ENCODE peak calls at places on chromosomes 16 and 17, in six cellular contexts. W, M, F, J, E and T are unnamed samples.

GRCh38 chr16:4737545-4737944 is 3.2 kb downstream of the DNAAF8 start:
- DNase-seq in W (no peak), M (no peak), F (no peak), J (no peak), E (peak; percentile 53), T (no peak)

GRCh38 chr17:49616546-49617205 is 41.0 kb downstream of the NXPH3 start:
- DNase-seq in W (no peak), M (no peak), F (peak; percentile 96), J (no peak), E (no peak), T (no peak)

GRCh38 chr16:2174396-2175131 is 19.0 kb downstream of the TRAF7 start:
- DNase-seq in W (no peak), M (no peak), F (no peak), J (no peak), E (no peak), T (no peak)

GRCh38 chr17:75864448-75864871 is 9.3 kb upstream of the WBP2 start:
- DNase-seq in W (no peak), M (no peak), F (peak; percentile 92), J (peak; percentile 92), E (no peak), T (no peak)

GRCh38 chr16:5235119-5235518 is 137.5 kb upstream of the EEF2KMT start:
- DNase-seq in W (no peak), M (no peak), F (no peak), J (no peak), E (no peak), T (no peak)

GRCh38 chr17:40168262-40168832 is 8.9 kb upstream of the RAPGEFL1 start:
- DNase-seq in W (peak; percentile 78), M (no peak), F (peak; percentile 85), J (peak; percentile 69), E (no peak), T (no peak)

GRCh38 chr17:77492446-77493237 is 351.9 kb downstream of the SEC14L1 start:
- DNase-seq in W (no peak), M (no peak), F (no peak), J (no peak), E (peak; percentile 74), T (no peak)

GRCh38 chr17:14268264-14268663 is 31.6 kb upstream of the CDRT15 start:
- DNase-seq in W (no peak), M (no peak), F (no peak), J (no peak), E (no peak), T (no peak)

GRCh38 chr17:16652847-16653366 is 743 bp downstream of the ZNF624 start:
- DNase-seq in W (no peak), M (no peak), F (no peak), J (no peak), E (no peak), T (no peak)

GRCh38 chr16:85330694-85331188 is 218.5 kb upstream of the CIBAR2 start:
- DNase-seq in W (peak; percentile 81), M (no peak), F (peak; percentile 91), J (peak; percentile 86), E (no peak), T (no peak)

GRCh38 chr16:71504901-71505300 is 15.8 kb upstream of the ZNF19 start:
- DNase-seq in W (no peak), M (no peak), F (no peak), J (no peak), E (no peak), T (no peak)

GRCh38 chr16:71501562-71501961 is 12.4 kb upstream of the ZNF19 start:
- DNase-seq in W (no peak), M (no peak), F (no peak), J (no peak), E (no peak), T (no peak)

GRCh38 chr16:71499775-71500364 is 10.7 kb upstream of the ZNF19 start:
- DNase-seq in W (peak; percentile 66), M (no peak), F (peak; percentile 73), J (peak; percentile 66), E (no peak), T (no peak)

GRCh38 chr16:71498031-71498430 is 8.9 kb upstream of the ZNF19 start:
- DNase-seq in W (no peak), M (no peak), F (no peak), J (no peak), E (no peak), T (no peak)

GRCh38 chr16:71500964-71501363 is 11.8 kb upstream of the ZNF19 start:
- DNase-seq in W (no peak), M (no peak), F (no peak), J (no peak), E (no peak), T (no peak)
- TF ChIP-seq CTCF in W (no peak), M (no peak), F (no peak), J (no peak), E (no peak), T (no peak)

GRCh38 chr16:84183572-84183875 is 3.3 kb downstream of the TAF1C start:
- DNase-seq in W (no peak), M (no peak), F (no peak), J (no peak), E (no peak), T (no peak)

GRCh38 chr16:84182680-84183571 is 3.9 kb downstream of the TAF1C start:
- DNase-seq in W (no peak), M (no peak), F (no peak), J (no peak), E (no peak), T (no peak)

GRCh38 chr16:84182104-84182503 is 4.8 kb downstream of the TAF1C start:
- DNase-seq in W (no peak), M (no peak), F (no peak), J (no peak), E (peak; percentile 76), T (no peak)

GRCh38 chr16:84184775-84185174 is 2.1 kb downstream of the TAF1C start:
- DNase-seq in W (no peak), M (no peak), F (no peak), J (no peak), E (peak; percentile 54), T (no peak)

GRCh38 chr16:84183911-84184310 is 2.9 kb downstream of the TAF1C start:
- DNase-seq in W (no peak), M (no peak), F (no peak), J (no peak), E (peak; percentile 44), T (no peak)
- TF ChIP-seq CTCF in W (no peak), M (no peak), F (peak; percentile 60), J (no peak), E (no peak), T (peak; percentile 32)

DNA sequence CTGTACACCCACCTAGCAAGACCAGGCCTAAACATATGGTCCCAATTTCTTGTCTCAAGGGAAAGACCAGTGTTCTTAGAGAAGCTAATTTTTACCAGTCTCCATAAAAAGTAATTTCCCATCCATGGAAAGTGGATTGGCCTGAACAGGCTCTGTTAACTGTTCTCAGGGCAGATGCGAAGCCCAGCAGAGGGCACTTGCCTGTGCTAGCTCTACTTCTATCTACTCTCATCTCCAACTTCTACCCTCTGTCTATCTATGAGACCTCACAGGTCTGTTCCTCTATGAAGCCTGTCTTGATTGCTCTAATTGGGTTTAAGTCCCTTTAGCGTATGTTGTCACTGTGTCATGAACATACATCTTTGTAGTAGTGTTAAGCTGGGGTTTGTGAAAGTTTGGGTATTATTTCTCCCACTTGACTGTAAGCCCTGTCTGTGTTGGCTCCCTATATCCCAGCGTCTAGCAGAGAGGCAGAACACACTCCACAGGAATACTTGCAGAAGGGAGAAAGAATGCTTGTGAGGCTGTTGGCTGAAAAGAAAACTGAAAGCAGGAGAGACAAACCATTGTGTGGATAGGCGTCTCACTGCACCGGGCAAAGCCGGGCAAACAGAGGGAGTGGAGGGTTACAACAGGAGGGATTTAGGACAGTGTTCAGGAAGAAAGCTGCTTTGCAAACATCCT is 167.2 kb upstream of the MAF start:
- DNase-seq in W (no peak), M (no peak), F (peak; percentile 54), J (no peak), E (no peak), T (no peak)
- TF ChIP-seq CTCF in W (peak; percentile 26), M (no peak), F (peak; percentile 29), J (no peak), E (no peak), T (peak; percentile 48)

GRCh38 chr17:52759864-52760263 is 601.4 kb upstream of the CA10 start:
- DNase-seq in W (no peak), M (no peak), F (no peak), J (no peak), E (no peak), T (no peak)

GRCh38 chr17:52758481-52758880 is 600.0 kb upstream of the CA10 start:
- DNase-seq in W (no peak), M (no peak), F (no peak), J (no peak), E (no peak), T (no peak)

GRCh38 chr17:52762147-52762793 is 603.8 kb upstream of the CA10 start:
- DNase-seq in W (no peak), M (no peak), F (no peak), J (no peak), E (no peak), T (no peak)

GRCh38 chr17:52762794-52763167 is 604.3 kb upstream of the CA10 start:
- DNase-seq in W (no peak), M (no peak), F (no peak), J (no peak), E (no peak), T (no peak)
- TF ChIP-seq CTCF in W (no peak), M (no peak), F (no peak), J (no peak), E (no peak), T (no peak)

DNA sequence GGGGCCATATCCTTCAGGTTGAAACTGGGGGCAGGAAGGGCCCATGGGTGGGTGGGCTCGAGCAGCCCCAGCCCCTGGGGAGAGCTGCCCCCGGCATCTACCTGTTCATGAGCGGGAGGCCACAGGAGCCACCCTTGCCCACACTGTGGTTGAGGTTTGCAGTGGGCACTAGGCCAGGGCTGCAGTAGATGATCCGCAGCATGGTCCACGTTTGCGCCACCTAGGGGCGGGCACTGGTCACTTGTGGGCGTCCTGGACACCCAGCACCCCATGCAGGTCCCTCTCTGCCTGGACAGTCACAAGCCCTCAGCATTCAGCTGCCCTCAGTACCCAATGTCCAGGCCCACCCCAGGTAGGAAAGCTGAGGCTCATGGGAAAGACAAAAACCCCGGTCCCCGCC is 1.8 kb upstream of the JMJD8 start:
- DNase-seq in W (peak; percentile 52), M (no peak), F (peak; percentile 39), J (peak; percentile 13), E (no peak), T (no peak)
- TF ChIP-seq CTCF in W (peak; percentile 44), M (no peak), F (peak; percentile 51), J (peak; percentile 35), E (no peak), T (peak; percentile 64)

DNA sequence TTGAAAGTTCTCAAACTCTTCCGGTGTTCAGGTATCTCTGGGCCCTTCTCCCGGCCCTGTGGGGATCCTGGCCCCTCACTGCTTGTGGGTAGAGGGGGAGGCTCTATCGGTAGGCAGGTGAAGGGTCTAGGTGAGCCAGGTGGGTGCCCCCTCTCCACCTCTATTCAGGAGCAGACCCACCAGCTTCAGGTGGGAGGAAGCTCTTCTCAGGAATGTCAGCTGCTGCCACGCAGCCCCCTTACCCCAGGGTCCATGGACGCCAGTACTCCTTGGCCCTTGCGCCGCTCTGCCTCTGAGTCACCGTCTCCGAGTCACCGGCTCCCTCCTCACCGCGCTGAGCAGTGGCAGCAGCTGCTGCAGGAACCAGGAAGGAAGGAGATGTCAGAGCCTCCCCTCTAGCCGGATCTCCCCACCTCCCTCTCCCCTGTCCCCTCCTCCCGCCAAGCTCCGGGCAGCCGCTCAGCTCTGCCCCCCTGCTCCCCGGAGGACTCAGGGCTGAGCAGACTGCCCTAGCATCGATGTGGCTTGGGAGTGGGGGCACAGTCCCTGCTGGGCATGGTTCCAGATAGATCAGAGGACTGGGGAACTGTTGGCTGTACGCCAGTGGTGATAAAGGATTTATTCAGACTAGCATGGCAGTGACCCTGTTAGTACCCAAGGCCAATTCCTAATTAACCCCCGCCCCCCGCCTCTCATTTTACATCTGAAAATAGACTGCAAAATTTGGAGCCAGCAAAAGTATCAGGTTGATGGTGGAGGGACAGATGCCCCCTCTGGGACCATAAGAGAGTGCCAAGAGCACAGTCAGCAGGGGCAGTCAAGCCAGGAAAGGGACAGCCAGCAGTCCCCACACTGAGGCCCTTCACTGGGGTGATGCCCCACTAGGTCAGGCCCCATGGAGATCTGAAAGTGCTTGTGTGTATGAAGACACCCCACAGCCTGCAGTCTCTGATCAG is at the start of gene OSBPL7:
- DNase-seq in W (peak; percentile 85), M (peak; percentile 42), F (peak; percentile 86), J (peak; percentile 87), E (peak; percentile 94), T (no peak)
- TF ChIP-seq CTCF in W (peak; percentile 21), M (no peak), F (no peak), J (peak; percentile 31), E (no peak), T (peak; percentile 22)